ENCODE peak calls at places on chromosomes 5 and 9, in four cellular contexts. One of them, this sample, is unnamed.

GRCh38 chr5:177491429-177491945 is 5.9 kb downstream of the PDLIM7 start:
- DNase-seq in mesendoderm: peak; percentile 91
- DNase-seq in H9: peak; percentile 92
- DNase-seq in H1: peak; percentile 99
- DNase-seq in this sample: no peak

GRCh38 chr9:89837152-89837551 is 232.3 kb downstream of the GADD45G start:
- DNase-seq in H9: no peak
- DNase-seq in mesendoderm: no peak
- DNase-seq in H1: no peak
- DNase-seq in this sample: no peak

GRCh38 chr9:89312154-89312616 is 1.2 kb downstream of the CKS2 start:
- DNase-seq in H1: no peak
- DNase-seq in H9: no peak
- DNase-seq in mesendoderm: peak; percentile 59
- DNase-seq in this sample: no peak

GRCh38 chr5:163504091-163504931 is 1.1 kb upstream of the MAT2B start:
- DNase-seq in H1: no peak
- DNase-seq in H9: no peak
- DNase-seq in mesendoderm: peak; percentile 69
- DNase-seq in this sample: peak; percentile 52

GRCh38 chr9:109602987-109603386 is 104.9 kb upstream of the PTPN3 start:
- DNase-seq in H1: no peak
- DNase-seq in mesendoderm: no peak
- DNase-seq in H9: no peak
- DNase-seq in this sample: no peak

GRCh38 chr5:157182143-157182757 is 1.6 kb downstream of the ITK start:
- DNase-seq in H1: no peak
- DNase-seq in H9: no peak
- DNase-seq in mesendoderm: no peak
- DNase-seq in this sample: no peak

GRCh38 chr9:27645166-27645840 is 72.0 kb upstream of the C9orf72 start:
- DNase-seq in mesendoderm: peak; percentile 44
- DNase-seq in H9: no peak
- DNase-seq in H1: no peak
- DNase-seq in this sample: no peak

GRCh38 chr9:36173861-36174260 is 4.7 kb downstream of the CCIN start:
- DNase-seq in H9: no peak
- DNase-seq in H1: no peak
- DNase-seq in mesendoderm: no peak
- DNase-seq in this sample: no peak

DNA sequence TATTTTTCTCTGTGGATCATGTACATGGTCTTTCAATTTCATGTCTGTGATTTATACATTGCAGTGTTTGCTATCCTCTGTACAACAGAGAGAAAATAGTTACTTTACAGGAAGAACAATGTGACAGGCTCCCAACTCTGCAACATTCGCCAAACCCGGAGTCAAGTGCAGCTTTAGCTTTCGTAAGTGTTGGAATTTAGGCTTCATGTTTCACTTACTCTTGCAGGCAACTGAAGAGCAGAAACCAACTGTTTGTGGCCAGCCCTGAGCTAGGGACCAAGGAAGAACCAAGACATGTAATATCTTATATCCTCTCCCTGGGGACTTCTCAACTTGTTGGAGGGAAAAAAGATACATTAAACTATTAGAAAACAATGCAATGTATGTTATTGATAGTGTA is 147.9 kb downstream of the C5orf15 start:
- DNase-seq in H9: no peak
- DNase-seq in mesendoderm: no peak
- DNase-seq in H1: no peak
- DNase-seq in this sample: no peak
- H4K5ac ChIP-seq in H9: no peak overlapping the region
- H4K5ac ChIP-seq in mesendoderm: no peak overlapping the region
- H4K5ac ChIP-seq in H1: no peak overlapping the region
- H4K5ac ChIP-seq in this sample: no peak overlapping the region

GRCh38 chr9:130186051-130186450 is 13.8 kb downstream of the NCS1 start:
- DNase-seq in H9: no peak
- DNase-seq in H1: no peak
- DNase-seq in mesendoderm: no peak
- DNase-seq in this sample: peak; percentile 37
- H3K4me2 ChIP-seq in H9: no peak overlapping the region
- H3K4me2 ChIP-seq in H1: peak overlapping the region; percentile 36
- H3K4me2 ChIP-seq in mesendoderm: no peak overlapping the region
- H3K4me2 ChIP-seq in this sample: peak overlapping the region; percentile 64

DNA sequence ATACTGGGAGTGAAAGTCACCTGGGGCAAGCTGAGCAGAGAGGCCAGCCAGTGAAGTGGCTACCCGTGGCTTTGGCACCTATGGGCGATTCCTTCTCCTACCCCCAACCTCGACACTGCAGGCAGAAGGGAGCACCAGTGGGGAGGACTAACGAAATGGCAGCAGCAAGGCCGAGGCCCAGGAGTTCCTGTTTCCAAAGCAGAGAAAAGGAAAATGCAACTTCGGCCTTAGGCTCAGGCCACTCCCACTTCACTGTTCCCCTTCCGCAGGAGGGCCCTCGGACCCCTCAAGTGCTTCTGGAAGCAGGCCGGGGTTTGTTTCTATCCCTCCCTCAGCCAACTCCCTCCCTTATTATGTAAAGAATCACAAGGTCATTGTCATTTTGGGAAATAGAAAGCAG is 36.4 kb upstream of the NKX2-5 start:
- DNase-seq in H1: no peak
- DNase-seq in H9: no peak
- DNase-seq in mesendoderm: no peak
- DNase-seq in this sample: no peak
- H4K5ac ChIP-seq in H1: no peak overlapping the region
- H4K5ac ChIP-seq in H9: no peak overlapping the region
- H4K5ac ChIP-seq in mesendoderm: no peak overlapping the region
- H4K5ac ChIP-seq in this sample: no peak overlapping the region

GRCh38 chr9:114140401-114140800 is 14.9 kb upstream of the COL27A1 start:
- DNase-seq in mesendoderm: no peak
- DNase-seq in H9: no peak
- DNase-seq in H1: no peak
- DNase-seq in this sample: no peak
- H3K4me2 ChIP-seq in mesendoderm: no peak overlapping the region
- H3K4me2 ChIP-seq in H9: no peak overlapping the region
- H3K4me2 ChIP-seq in H1: no peak overlapping the region
- H3K4me2 ChIP-seq in this sample: no peak overlapping the region

GRCh38 chr9:124251605-124252366 is 6.0 kb upstream of the NEK6 start:
- DNase-seq in H1: no peak
- DNase-seq in mesendoderm: peak; percentile 83
- DNase-seq in H9: no peak
- DNase-seq in this sample: peak; percentile 78
- H4K5ac ChIP-seq in H1: no peak overlapping the region
- H4K5ac ChIP-seq in mesendoderm: no peak overlapping the region
- H4K5ac ChIP-seq in H9: no peak overlapping the region
- H4K5ac ChIP-seq in this sample: peak overlapping the region; percentile 82